ENCODE peak calls at places on chromosomes 6 and 20, in five cellular contexts. One of them, this sample, is unnamed.

GRCh38 chr20:53738039-53738944 is 144.7 kb upstream of the ZNF217 start:
- DNase-seq in endodermal cell: peak; percentile 92
- DNase-seq in stimulated activated CD4-positive, alpha-beta T cell treated with anti-CD3 and anti-CD28 coated beads, Interleukin-2, amount 100 ng/mL, for 48 hours: no peak
- DNase-seq in NCI-H2171 treated with DMSO at 0.1 percent for 48 hours: peak; percentile 98
- DNase-seq in Calu3: peak; percentile 88
- DNase-seq in this sample: peak; percentile 65

GRCh38 chr20:52801628-52802006 is 170.5 kb upstream of the TSHZ2 start:
- DNase-seq in NCI-H2171 treated with DMSO at 0.1 percent for 48 hours: no peak
- DNase-seq in endodermal cell: no peak
- DNase-seq in stimulated activated CD4-positive, alpha-beta T cell treated with anti-CD3 and anti-CD28 coated beads, Interleukin-2, amount 100 ng/mL, for 48 hours: no peak
- DNase-seq in Calu3: no peak
- DNase-seq in this sample: no peak

GRCh38 chr6:48176909-48177308 is 65.9 kb upstream of the PTCHD4 start:
- DNase-seq in NCI-H2171 treated with DMSO at 0.1 percent for 48 hours: no peak
- DNase-seq in Calu3: no peak
- DNase-seq in endodermal cell: no peak
- DNase-seq in stimulated activated CD4-positive, alpha-beta T cell treated with anti-CD3 and anti-CD28 coated beads, Interleukin-2, amount 100 ng/mL, for 48 hours: no peak
- DNase-seq in this sample: no peak

GRCh38 chr20:33262658-33263065 is 20.4 kb upstream of the BPIFB1 start:
- DNase-seq in endodermal cell: peak; percentile 88
- DNase-seq in NCI-H2171 treated with DMSO at 0.1 percent for 48 hours: peak; percentile 79
- DNase-seq in Calu3: peak; percentile 81
- DNase-seq in stimulated activated CD4-positive, alpha-beta T cell treated with anti-CD3 and anti-CD28 coated beads, Interleukin-2, amount 100 ng/mL, for 48 hours: no peak
- DNase-seq in this sample: no peak

GRCh38 chr6:35294308-35294945 is 3.2 kb upstream of the DEF6 start:
- DNase-seq in endodermal cell: peak; percentile 85
- DNase-seq in NCI-H2171 treated with DMSO at 0.1 percent for 48 hours: peak; percentile 26
- DNase-seq in Calu3: peak; percentile 60
- DNase-seq in stimulated activated CD4-positive, alpha-beta T cell treated with anti-CD3 and anti-CD28 coated beads, Interleukin-2, amount 100 ng/mL, for 48 hours: peak; percentile 39
- DNase-seq in this sample: no peak

GRCh38 chr20:12566596-12566995 is 442.2 kb upstream of the SPTLC3 start:
- DNase-seq in endodermal cell: no peak
- DNase-seq in Calu3: no peak
- DNase-seq in stimulated activated CD4-positive, alpha-beta T cell treated with anti-CD3 and anti-CD28 coated beads, Interleukin-2, amount 100 ng/mL, for 48 hours: no peak
- DNase-seq in NCI-H2171 treated with DMSO at 0.1 percent for 48 hours: no peak
- DNase-seq in this sample: no peak

GRCh38 chr6:156279306-156279969 is 497.7 kb upstream of the ARID1B start:
- DNase-seq in endodermal cell: no peak
- DNase-seq in stimulated activated CD4-positive, alpha-beta T cell treated with anti-CD3 and anti-CD28 coated beads, Interleukin-2, amount 100 ng/mL, for 48 hours: no peak
- DNase-seq in Calu3: no peak
- DNase-seq in NCI-H2171 treated with DMSO at 0.1 percent for 48 hours: peak; percentile 57
- DNase-seq in this sample: no peak

GRCh38 chr20:18056174-18057105 is 1.3 kb downstream of the OVOL2 start:
- DNase-seq in NCI-H2171 treated with DMSO at 0.1 percent for 48 hours: peak; percentile 61
- DNase-seq in endodermal cell: peak; percentile 79
- DNase-seq in Calu3: peak; percentile 33
- DNase-seq in stimulated activated CD4-positive, alpha-beta T cell treated with anti-CD3 and anti-CD28 coated beads, Interleukin-2, amount 100 ng/mL, for 48 hours: no peak
- DNase-seq in this sample: peak; percentile 46

GRCh38 chr6:20719980-20720379 is 185.7 kb downstream of the CDKAL1 start:
- DNase-seq in Calu3: no peak
- DNase-seq in endodermal cell: no peak
- DNase-seq in stimulated activated CD4-positive, alpha-beta T cell treated with anti-CD3 and anti-CD28 coated beads, Interleukin-2, amount 100 ng/mL, for 48 hours: no peak
- DNase-seq in NCI-H2171 treated with DMSO at 0.1 percent for 48 hours: no peak
- DNase-seq in this sample: no peak

GRCh38 chr6:139409026-139409425 is 34.6 kb upstream of the CITED2 start:
- DNase-seq in endodermal cell: no peak
- DNase-seq in NCI-H2171 treated with DMSO at 0.1 percent for 48 hours: no peak
- DNase-seq in Calu3: no peak
- DNase-seq in stimulated activated CD4-positive, alpha-beta T cell treated with anti-CD3 and anti-CD28 coated beads, Interleukin-2, amount 100 ng/mL, for 48 hours: no peak
- DNase-seq in this sample: no peak

GRCh38 chr6:55212147-55212546 is 37.8 kb downstream of the HCRTR2 start:
- DNase-seq in NCI-H2171 treated with DMSO at 0.1 percent for 48 hours: no peak
- DNase-seq in stimulated activated CD4-positive, alpha-beta T cell treated with anti-CD3 and anti-CD28 coated beads, Interleukin-2, amount 100 ng/mL, for 48 hours: no peak
- DNase-seq in Calu3: no peak
- DNase-seq in endodermal cell: no peak
- DNase-seq in this sample: no peak

GRCh38 chr20:32752458-32753250 is 9.4 kb upstream of the COMMD7 start:
- DNase-seq in endodermal cell: peak; percentile 59
- DNase-seq in Calu3: no peak
- DNase-seq in NCI-H2171 treated with DMSO at 0.1 percent for 48 hours: no peak
- DNase-seq in stimulated activated CD4-positive, alpha-beta T cell treated with anti-CD3 and anti-CD28 coated beads, Interleukin-2, amount 100 ng/mL, for 48 hours: no peak
- DNase-seq in this sample: no peak

GRCh38 chr6:81451787-81452186 is 300.7 kb downstream of the TENT5A start:
- DNase-seq in endodermal cell: peak; percentile 38
- DNase-seq in NCI-H2171 treated with DMSO at 0.1 percent for 48 hours: no peak
- DNase-seq in Calu3: peak; percentile 16
- DNase-seq in stimulated activated CD4-positive, alpha-beta T cell treated with anti-CD3 and anti-CD28 coated beads, Interleukin-2, amount 100 ng/mL, for 48 hours: no peak
- DNase-seq in this sample: no peak

GRCh38 chr6:161001421-161001820 is 9.9 kb downstream of the MAP3K4 start:
- DNase-seq in stimulated activated CD4-positive, alpha-beta T cell treated with anti-CD3 and anti-CD28 coated beads, Interleukin-2, amount 100 ng/mL, for 48 hours: no peak
- DNase-seq in NCI-H2171 treated with DMSO at 0.1 percent for 48 hours: peak; percentile 70
- DNase-seq in Calu3: no peak
- DNase-seq in endodermal cell: no peak
- DNase-seq in this sample: peak; percentile 65